ENCODE peak calls at places on chromosomes 6 and 20, in seven cellular contexts. F is ELR, G is ovary, D is cardiac fibroblast, C is adipocyte, N is AG20443, U is NCI-H748 treated with DMSO at 0.1 percent for 48 hours. M is an unnamed sample.

GRCh38 chr6:154154389-154154967 is 115.4 kb downstream of the OPRM1 start:
- DNase-seq in G (peak), F (peak), D (peak), C (peak), U (peak), N (peak), M (peak)

GRCh38 chr6:100388868-100389519 is 75.7 kb downstream of the SIM1 start:
- DNase-seq in C (no peak), D (no peak), N (no peak), F (no peak), G (no peak), U (no peak), M (no peak)

GRCh38 chr6:80742481-80742880 is 636.0 kb downstream of the BCKDHB start:
- DNase-seq in U (peak), G (no peak), D (peak), N (peak), C (peak), F (peak), M (peak)

GRCh38 chr6:10479939-10480700 is 41.0 kb upstream of the GCNT2 start:
- DNase-seq in G (no peak), D (peak), C (no peak), F (no peak), N (no peak), U (no peak), M (no peak)

GRCh38 chr6:42316390-42316970 is 98.8 kb upstream of the MRPS10 start:
- DNase-seq in N (no peak), C (peak), F (peak), U (no peak), G (no peak), D (peak), M (no peak)

GRCh38 chr6:1263039-1263849 is 48.7 kb upstream of the FOXQ1 start:
- DNase-seq in C (peak), F (peak), D (no peak), N (peak), U (no peak), G (no peak), M (peak)

GRCh38 chr6:33621396-33622388 is 570 bp downstream of the ITPR3 start:
- DNase-seq in N (peak), D (peak), U (peak), C (peak), F (peak), G (peak), M (peak)

GRCh38 chr6:146775227-146775626 is 176.5 kb downstream of the ADGB start:
- DNase-seq in U (no peak), D (peak), N (no peak), G (no peak), C (peak), F (peak), M (no peak)

GRCh38 chr6:108637963-108638362 is 77.2 kb downstream of the FOXO3 start:
- DNase-seq in D (no peak), N (no peak), C (no peak), U (no peak), G (no peak), F (no peak), M (no peak)

GRCh38 chr6:149551920-149552319 is 6.1 kb upstream of the PPIL4 start:
- DNase-seq in D (no peak), F (no peak), N (no peak), G (no peak), C (no peak), U (no peak), M (no peak)

GRCh38 chr6:132530293-132530974 is 7.6 kb upstream of the TAAR9 start:
- DNase-seq in G (peak), C (peak), N (peak), D (peak), U (peak), F (peak), M (peak)

GRCh38 chr20:34129518-34130162 is 17.6 kb upstream of the EIF2S2 start:
- DNase-seq in U (peak), D (peak), N (peak), F (peak), C (peak), G (peak), M (peak)

GRCh38 chr20:43102394-43102793 is 87.3 kb downstream of the PTPRT start:
- DNase-seq in G (no peak), D (no peak), F (no peak), U (no peak), C (no peak), N (no peak), M (no peak)

GRCh38 chr20:59214083-59214482 is 50.5 kb downstream of the ZNF831 start:
- DNase-seq in G (no peak), F (no peak), N (no peak), C (no peak), D (no peak), U (no peak), M (no peak)